ENCODE peak calls at places on chromosomes 6 and 20, in ten cellular contexts. N is lung, R is right atrium auricular region, G is IMR-90, J is Caco-2, L is fibroblast of lung, X is neural progenitor cell, D is ovary, P is HCT116, M is heart right ventricle. W is an unnamed sample. For H3K4me1, the result is how much of the 10 kb centered on the place peaks cover.

GRCh38 chr6:163237110-163237509 is 177.4 kb upstream of the QKI start:
- DNase-seq in J (no peak), M (no peak), X (no peak), D (no peak), N (no peak), L (no peak), R (no peak), G (no peak), P (no peak), W (no peak)

GRCh38 chr6:131199568-131200272 is 64.5 kb downstream of the AKAP7 start:
- DNase-seq in M (peak), P (peak), J (peak), G (peak), D (no peak), N (no peak), X (peak), L (peak), R (no peak), W (peak)

GRCh38 chr6:85078071-85078470 is 313.7 kb upstream of the TBX18 start:
- DNase-seq in M (no peak), L (peak), G (peak), X (no peak), N (no peak), R (no peak), P (peak), J (no peak), D (no peak), W (no peak)

GRCh38 chr6:106089981-106090380 is 3.8 kb downstream of the PRDM1 start:
- DNase-seq in X (no peak), R (no peak), G (peak), D (no peak), L (peak), N (no peak), P (no peak), M (no peak), J (no peak), W (no peak)

GRCh38 chr6:116426551-116426950 is 34.6 kb upstream of the CALHM6 start:
- DNase-seq in D (no peak), M (no peak), G (no peak), R (no peak), L (no peak), N (no peak), P (no peak), X (no peak), J (no peak), W (no peak)

GRCh38 chr20:56380375-56380774 is 11.6 kb downstream of the AURKA start:
- DNase-seq in P (no peak), N (no peak), G (peak), M (no peak), R (no peak), D (no peak), X (no peak), L (peak), J (no peak), W (no peak)

GRCh38 chr6:47131773-47132172 is 89.6 kb upstream of the ADGRF1 start:
- DNase-seq in R (no peak), N (no peak), G (no peak), J (no peak), P (no peak), X (no peak), D (no peak), L (no peak), M (no peak), W (no peak)

GRCh38 chr6:15437090-15437489 is 191.2 kb downstream of the JARID2 start:
- DNase-seq in P (no peak), D (no peak), G (no peak), L (no peak), J (no peak), R (no peak), M (no peak), X (no peak), N (no peak), W (no peak)

GRCh38 chr6:134245041-134245440 is 72.9 kb downstream of the SGK1 start:
- DNase-seq in X (no peak), L (peak), J (no peak), R (no peak), N (no peak), G (peak), D (peak), M (no peak), P (no peak), W (no peak)
- H3K4me1 ChIP-seq in X (under half), L (under half), J (under half), R (under half), N (under half), G (under half), D (under half), M (half or more), P (under half), W (under half)

GRCh38 chr20:1533059-1533458 is 24.4 kb downstream of the SIRPD start:
- DNase-seq in P (no peak), N (no peak), J (peak), D (no peak), X (peak), M (no peak), G (no peak), R (no peak), L (no peak), W (peak)
- TF ChIP-seq CTCF in P (no peak), N (no peak), J (peak), D (no peak), X (peak), M (no peak), G (no peak), R (no peak), L (no peak), W (peak)

GRCh38 chr20:57420571-57421257 is 29.5 kb downstream of the RBM38 start:
- DNase-seq in P (no peak), R (no peak), J (no peak), L (no peak), M (no peak), N (no peak), X (no peak), D (no peak), G (no peak), W (no peak)
- H3K4me1 ChIP-seq in P (under half), R (under half), J (under half), L (under half), M (under half), N (under half), X (under half), D (under half), G (under half), W (under half)

GRCh38 chr6:49546371-49546770 is 4.1 kb upstream of the C6orf141 start:
- DNase-seq in M (no peak), L (no peak), G (no peak), P (no peak), X (peak), N (no peak), D (no peak), R (no peak), J (no peak), W (no peak)

GRCh38 chr6:49551126-49551865 is 828 bp downstream of the C6orf141 start:
- DNase-seq in M (no peak), P (no peak), X (peak), R (no peak), G (no peak), J (peak), N (no peak), D (no peak), L (peak), W (peak)

GRCh38 chr6:49549691-49550412 is 616 bp upstream of the C6orf141 start:
- DNase-seq in P (no peak), G (no peak), N (no peak), M (no peak), D (no peak), R (no peak), L (no peak), J (no peak), X (peak), W (no peak)

GRCh38 chr6:49550413-49551125 is at the start of gene C6orf141:
- DNase-seq in D (no peak), N (peak), P (peak), M (no peak), R (no peak), X (peak), L (peak), G (no peak), J (peak), W (peak)

DNA sequence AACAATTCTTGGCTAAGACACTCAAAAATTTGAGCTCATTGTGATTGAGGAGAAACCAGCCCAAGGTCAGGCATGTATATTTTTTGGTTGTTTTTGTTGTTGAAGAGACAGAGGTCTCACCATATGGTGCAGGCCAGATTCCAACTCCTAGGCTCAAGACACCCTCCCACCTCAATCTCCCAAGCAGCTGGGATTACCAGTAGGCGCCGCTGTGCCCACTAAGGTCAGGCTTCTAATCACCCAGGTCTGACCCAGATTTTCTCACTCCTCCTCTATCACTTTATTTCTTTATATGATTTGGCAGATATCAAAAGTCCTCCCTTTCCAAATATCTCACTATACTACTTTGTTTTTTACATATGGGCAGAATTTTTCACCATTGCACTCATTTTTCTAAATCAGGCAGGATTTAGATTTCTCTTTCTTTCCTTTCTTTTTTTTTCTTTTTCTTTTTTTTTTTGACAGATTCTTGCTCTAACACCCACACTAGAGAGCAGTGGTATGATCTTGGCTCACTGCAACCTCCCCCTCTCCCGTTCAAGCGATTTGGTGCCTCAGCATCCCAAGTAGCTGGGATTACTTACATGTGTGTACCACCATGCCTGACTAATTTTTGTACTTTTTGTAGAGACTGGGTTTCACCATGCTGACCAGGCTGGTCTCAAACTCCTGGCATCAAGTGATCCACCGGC is 1.7 kb upstream of the C6orf141 start:
- DNase-seq in P (no peak), D (no peak), M (no peak), R (no peak), L (no peak), G (no peak), X (peak), N (no peak), J (no peak), W (peak)
- TF ChIP-seq CTCF in P (peak), D (no peak), M (no peak), R (no peak), L (peak), G (no peak), X (peak), N (no peak), J (no peak), W (peak)

GRCh38 chr6:45713981-45714685 is 301.5 kb downstream of the CLIC5 start:
- DNase-seq in R (no peak), N (no peak), P (no peak), G (no peak), D (no peak), L (no peak), X (no peak), J (no peak), M (no peak), W (no peak)

GRCh38 chr6:45715508-45715803 is 300.2 kb downstream of the CLIC5 start:
- DNase-seq in R (no peak), G (no peak), N (no peak), P (no peak), L (no peak), X (no peak), D (no peak), M (no peak), J (no peak), W (no peak)

GRCh38 chr6:45717715-45718114 is 297.9 kb downstream of the CLIC5 start:
- DNase-seq in L (no peak), N (no peak), P (no peak), X (no peak), J (no peak), D (no peak), G (no peak), M (no peak), R (no peak), W (no peak)

GRCh38 chr6:45717027-45717426 is 298.6 kb downstream of the CLIC5 start:
- DNase-seq in L (no peak), J (no peak), N (no peak), R (no peak), G (no peak), P (no peak), D (no peak), M (no peak), X (no peak), W (no peak)

DNA sequence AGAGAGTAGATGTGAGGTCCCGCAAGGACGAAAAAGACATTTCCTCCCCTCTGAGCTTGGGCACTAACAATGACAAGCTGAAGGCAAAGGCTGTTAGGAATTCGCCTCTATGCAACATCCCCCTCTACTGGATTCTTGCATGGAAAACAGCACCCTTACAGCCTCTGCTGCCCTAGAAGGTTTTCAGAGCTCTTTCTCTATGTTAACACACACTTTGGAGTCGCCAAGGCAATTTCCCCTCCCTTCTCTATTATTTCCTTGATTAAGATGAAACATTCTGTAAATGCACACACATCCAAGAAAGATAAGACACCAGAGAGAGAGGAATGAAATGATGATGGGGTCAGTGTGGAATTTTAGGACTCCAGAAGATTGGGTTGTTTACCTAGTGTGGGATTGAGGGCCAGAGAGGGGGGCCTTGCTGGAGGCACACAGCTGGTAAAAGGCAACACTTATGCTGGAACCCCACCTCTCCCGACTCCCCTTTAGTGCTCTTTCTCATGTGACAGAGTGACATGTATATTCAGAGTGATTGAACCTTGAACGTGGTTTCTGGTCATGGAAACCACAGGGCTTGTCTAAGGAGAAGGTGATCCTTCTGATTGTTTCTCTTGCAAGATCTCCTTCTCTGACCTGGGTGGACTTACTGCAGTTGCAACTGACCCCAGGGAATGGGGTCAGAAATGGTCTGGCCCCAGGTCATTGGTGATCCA is 300.7 kb downstream of the CLIC5 start:
- DNase-seq in N (peak), J (peak), R (no peak), D (peak), P (peak), X (peak), G (peak), L (peak), M (peak), W (peak)
- H3K4me1 ChIP-seq in N (under half), J (under half), R (under half), D (under half), P (under half), X (under half), G (under half), L (under half), M (under half), W (under half)

GRCh38 chr6:157893238-157893637 is 70.2 kb downstream of the SNX9 start:
- DNase-seq in L (no peak), X (no peak), M (no peak), N (no peak), D (no peak), P (no peak), J (no peak), R (no peak), G (no peak), W (no peak)

GRCh38 chr6:157896931-157897330 is 73.9 kb downstream of the SNX9 start:
- DNase-seq in M (no peak), J (no peak), X (no peak), N (no peak), D (no peak), G (no peak), R (no peak), L (no peak), P (no peak), W (no peak)

GRCh38 chr6:157898640-157899039 is 75.6 kb downstream of the SNX9 start:
- DNase-seq in L (no peak), M (no peak), D (no peak), R (no peak), N (no peak), J (no peak), G (no peak), P (no peak), X (no peak), W (no peak)

GRCh38 chr6:157895585-157895984 is 72.5 kb downstream of the SNX9 start:
- DNase-seq in L (no peak), M (no peak), G (no peak), J (no peak), D (no peak), R (no peak), P (no peak), X (no peak), N (no peak), W (no peak)

GRCh38 chr6:157898169-157898568 is 75.1 kb downstream of the SNX9 start:
- DNase-seq in J (no peak), L (no peak), X (peak), G (no peak), N (no peak), M (no peak), P (no peak), D (no peak), R (no peak), W (no peak)
- TF ChIP-seq CTCF in J (peak), L (peak), X (peak), G (no peak), N (no peak), M (peak), P (no peak), D (no peak), R (peak), W (peak)

DNA sequence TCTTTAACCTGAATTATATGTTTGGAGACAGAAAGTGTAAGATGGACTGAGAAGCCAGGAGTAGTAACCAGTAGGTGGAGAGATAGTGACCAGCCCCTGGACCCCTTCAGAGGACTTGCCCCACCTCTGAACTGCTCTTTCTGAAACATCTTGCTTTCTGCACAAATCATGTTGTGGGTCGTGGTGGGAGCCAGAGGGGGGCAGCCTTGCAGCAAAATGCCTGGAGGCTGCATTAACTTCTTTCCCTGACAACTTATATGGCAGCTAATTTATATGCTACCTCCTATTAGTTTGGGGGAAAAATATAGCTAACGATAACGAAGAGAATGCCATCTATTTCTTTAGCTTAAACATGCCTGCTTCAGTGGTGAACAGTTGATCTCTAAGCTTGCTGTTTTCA is 859.8 kb downstream of the MAFB start:
- DNase-seq in L (peak), M (peak), X (peak), N (no peak), R (no peak), D (no peak), G (peak), P (no peak), J (no peak), W (peak)
- H3K4me1 ChIP-seq in L (under half), M (under half), X (under half), N (under half), R (under half), D (under half), G (under half), P (under half), J (under half), W (under half)

W was measured in H9.